ENCODE peak calls at places on chromosomes 13 and 19, in seven cellular contexts. T is H9, P is neural progenitor cell, L is mammary epithelial cell, C is GM23248, M is hepatocyte, S is astrocyte. E is an unnamed sample.

GRCh38 chr19:33666196-33666595 is 44.4 kb downstream of the CHST8 start:
- DNase-seq in T (no peak), P (no peak), L (no peak), C (no peak), M (no peak), S (no peak), E (no peak)

GRCh38 chr13:114268344-114269280 is 12.8 kb upstream of the UPF3A start:
- DNase-seq in T (no peak), P (no peak), L (no peak), C (no peak), M (no peak), S (peak; percentile 61), E (peak; percentile 79)

GRCh38 chr19:13623686-13624405 is 117.6 kb upstream of the CACNA1A start:
- DNase-seq in T (no peak), P (no peak), L (no peak), C (peak; percentile 19), M (no peak), S (no peak), E (no peak)

GRCh38 chr13:106533101-106533939 is 2.1 kb downstream of the EFNB2 start:
- DNase-seq in T (peak; percentile 79), P (peak; percentile 93), L (peak; percentile 76), C (peak; percentile 85), M (peak; percentile 95), S (peak; percentile 69), E (no peak)

GRCh38 chr19:40256511-40256910 is 28.6 kb downstream of the AKT2 start:
- DNase-seq in T (no peak), P (no peak), L (no peak), C (no peak), M (no peak), S (no peak), E (no peak)

GRCh38 chr13:21548577-21548976 is 55.4 kb downstream of the MICU2 start:
- DNase-seq in T (no peak), P (no peak), L (no peak), C (no peak), M (no peak), S (no peak), E (no peak)

GRCh38 chr13:47175172-47175806 is 278.4 kb upstream of the HTR2A start:
- DNase-seq in T (no peak), P (no peak), L (peak; percentile 68), C (peak; percentile 87), M (no peak), S (peak; percentile 94), E (no peak)

GRCh38 chr19:31943305-31943704 is 402.1 kb upstream of the ZNF507 start:
- DNase-seq in T (no peak), P (peak; percentile 54), L (no peak), C (no peak), M (no peak), S (no peak), E (no peak)

GRCh38 chr13:31436478-31436877 is 236.7 kb downstream of the B3GLCT start:
- DNase-seq in T (no peak), P (no peak), L (no peak), C (no peak), M (no peak), S (peak; percentile 20), E (no peak)

GRCh38 chr13:100290165-100290801 is 201.4 kb downstream of the PCCA start:
- DNase-seq in T (no peak), P (no peak), L (no peak), C (no peak), M (no peak), S (no peak), E (no peak)

GRCh38 chr13:25276748-25277147 is 10.5 kb downstream of the MTMR6 start:
- DNase-seq in T (no peak), P (no peak), L (peak; percentile 82), C (peak; percentile 62), M (no peak), S (peak; percentile 35), E (no peak)

GRCh38 chr13:30618186-30618937 is 642 bp downstream of the USPL1 start:
- DNase-seq in T (no peak), P (peak; percentile 15), L (peak; percentile 23), C (peak; percentile 50), M (peak; percentile 25), S (no peak), E (peak; percentile 71)

GRCh38 chr13:31638577-31638976 is 100.7 kb upstream of the RXFP2 start:
- DNase-seq in T (no peak), P (no peak), L (peak; percentile 69), C (peak; percentile 94), M (no peak), S (peak; percentile 72), E (no peak)

GRCh38 chr13:110303644-110304043 is 3.3 kb downstream of the COL4A1 start:
- DNase-seq in T (no peak), P (no peak), L (no peak), C (no peak), M (no peak), S (no peak), E (no peak)

GRCh38 chr19:6249296-6249695 is 30.5 kb downstream of the MLLT1 start:
- DNase-seq in T (no peak), P (no peak), L (no peak), C (no peak), M (no peak), S (peak; percentile 27), E (no peak)

GRCh38 chr19:5623397-5624153 is 692 bp downstream of the SAFB start:
- DNase-seq in T (no peak), P (peak; percentile 16), L (no peak), C (no peak), M (peak; percentile 17), S (no peak), E (peak; percentile 58)

GRCh38 chr19:53795019-53795418 is 29.1 kb downstream of the NLRP12 start:
- DNase-seq in T (no peak), P (no peak), L (no peak), C (no peak), M (no peak), S (no peak), E (no peak)

GRCh38 chr13:33554919-33555791 is 262.8 kb upstream of the RFC3 start:
- DNase-seq in T (no peak), P (peak; percentile 14), L (no peak), C (peak; percentile 16), M (no peak), S (no peak), E (no peak)

GRCh38 chr13:66446413-66446812 is 783.7 kb downstream of the PCDH9 start:
- DNase-seq in T (no peak), P (no peak), L (peak; percentile 0), C (no peak), M (no peak), S (no peak), E (no peak)

GRCh38 chr19:52992109-52993004 is 21.4 kb upstream of the ERVV-1 start:
- DNase-seq in T (peak; percentile 46), P (peak; percentile 41), L (no peak), C (peak; percentile 24), M (peak; percentile 30), S (no peak), E (no peak)

GRCh38 chr19:13396256-13397080 is 109.8 kb downstream of the CACNA1A start:
- DNase-seq in T (peak; percentile 88), P (peak; percentile 83), L (peak; percentile 61), C (peak; percentile 82), M (peak; percentile 61), S (peak; percentile 56), E (peak; percentile 76)

GRCh38 chr19:927044-927706 is 1.3 kb downstream of the ARID3A start:
- DNase-seq in T (peak; percentile 55), P (peak; percentile 78), L (no peak), C (peak; percentile 74), M (peak; percentile 85), S (no peak), E (no peak)

GRCh38 chr13:21526707-21527454 is 67.8 kb upstream of the ZDHHC20 start:
- DNase-seq in T (no peak), P (no peak), L (no peak), C (no peak), M (peak; percentile 15), S (no peak), E (no peak)

GRCh38 chr13:47656651-47657050 is 344.4 kb downstream of the SUCLA2 start:
- DNase-seq in T (no peak), P (no peak), L (no peak), C (no peak), M (no peak), S (no peak), E (no peak)

GRCh38 chr13:103250071-103250470 is 183.9 kb upstream of the SLC10A2 start:
- DNase-seq in T (no peak), P (no peak), L (no peak), C (no peak), M (no peak), S (no peak), E (no peak)

GRCh38 chr13:50731400-50731799 is 112.1 kb downstream of the DLEU7 start:
- DNase-seq in T (no peak), P (no peak), L (peak; percentile 91), C (peak; percentile 82), M (no peak), S (peak; percentile 82), E (no peak)

GRCh38 chr13:81106348-81106747 is 765.4 kb upstream of the SPRY2 start:
- DNase-seq in T (no peak), P (no peak), L (no peak), C (no peak), M (peak; percentile 45), S (no peak), E (no peak)
- H3K27ac ChIP-seq in T (no peak overlapping the region), P (no peak overlapping the region), L (no peak overlapping the region), C (no peak overlapping the region), M (peak overlapping the region; percentile 53), S (no peak overlapping the region), E (no peak overlapping the region)

DNA sequence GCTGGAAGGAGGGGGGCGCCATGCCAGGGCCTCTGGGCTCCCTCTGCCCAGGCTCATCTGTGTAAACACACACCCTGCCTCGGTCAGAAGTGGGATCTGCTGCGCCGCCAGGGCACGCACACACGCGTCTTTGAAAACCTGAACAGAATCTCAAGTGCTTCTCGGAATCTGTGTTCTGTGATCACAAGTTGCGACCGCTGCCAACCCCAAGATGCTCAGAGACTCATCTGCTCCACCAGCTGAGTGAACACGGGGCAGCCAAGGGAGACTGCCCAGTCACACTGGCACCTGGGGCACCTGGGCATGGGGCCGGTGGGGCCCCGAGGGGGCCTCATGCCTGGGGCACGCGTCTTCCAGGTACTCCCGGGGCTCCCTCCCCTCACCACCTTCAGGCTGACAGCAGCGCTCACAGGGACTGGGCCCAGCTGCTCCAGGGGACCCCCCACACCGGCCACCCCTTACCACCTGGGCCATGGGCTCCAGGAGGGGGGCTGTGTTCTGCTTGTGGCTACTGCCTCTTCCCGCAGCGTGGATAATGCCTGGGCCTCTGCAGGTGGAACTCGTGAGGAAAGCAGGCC is 59.0 kb downstream of the KLF2 start:
- DNase-seq in T (no peak), P (no peak), L (no peak), C (no peak), M (no peak), S (no peak), E (no peak)
- H2AFZ ChIP-seq in T (no peak overlapping the region), P (no peak overlapping the region), L (no peak overlapping the region), C (no peak overlapping the region), M (no peak overlapping the region), S (no peak overlapping the region), E (no peak overlapping the region)

DNA sequence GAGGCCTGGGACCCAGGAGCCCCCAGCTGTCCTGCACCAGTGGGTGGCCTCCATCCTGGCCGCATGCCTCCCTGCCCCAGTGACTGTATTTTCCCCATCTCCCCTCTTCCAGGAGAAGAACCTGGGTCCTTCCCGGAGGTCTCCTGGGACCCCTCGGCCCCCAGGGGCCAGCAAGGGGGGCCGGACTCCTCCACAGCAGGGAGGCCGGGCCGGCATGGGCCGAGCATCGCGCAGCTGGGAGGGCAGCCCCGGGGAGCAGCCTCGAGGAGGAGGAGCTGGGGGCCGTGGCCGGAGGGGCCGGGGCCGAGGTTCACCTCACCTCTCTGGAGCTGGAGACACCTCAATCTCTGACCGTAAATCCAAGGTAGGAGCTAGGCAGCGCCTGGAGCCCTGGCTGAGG is 4.2 kb downstream of the CCDC9 start:
- DNase-seq in T (no peak), P (no peak), L (no peak), C (no peak), M (no peak), S (no peak), E (no peak)
- H3K27ac ChIP-seq in T (no peak overlapping the region), P (no peak overlapping the region), L (no peak overlapping the region), C (no peak overlapping the region), M (no peak overlapping the region), S (no peak overlapping the region), E (no peak overlapping the region)

GRCh38 chr19:49591731-49592485 is 926 bp downstream of the PRR12 start:
- DNase-seq in T (peak; percentile 78), P (peak; percentile 71), L (peak; percentile 47), C (peak; percentile 76), M (peak; percentile 55), S (no peak), E (peak; percentile 86)
- H2AFZ ChIP-seq in T (no peak overlapping the region), P (no peak overlapping the region), L (peak overlapping the region; percentile 3), C (peak overlapping the region; percentile 48), M (peak overlapping the region; percentile 93), S (peak overlapping the region; percentile 23), E (peak overlapping the region; percentile 12)

E was measured in Karpas-422.